ENCODE peak calls at places on chromosomes 4 and X, in eight cellular contexts. S is breast epithelium, Q is GM20000, E is right atrium auricular region, P is Peyer's patch, F is stomach, M is transverse colon, R is AG09309. H is an unnamed sample.

GRCh38 chrX:100622989-100623388 is 13.6 kb downstream of the TSPAN6 start:
- DNase-seq in Q (no peak), P (no peak), R (no peak), F (no peak), S (no peak), E (no peak), M (no peak), H (no peak)

GRCh38 chr4:134189480-134189879 is 12.1 kb downstream of the PABPC4L start:
- DNase-seq in E (no peak), R (no peak), P (no peak), S (no peak), M (no peak), F (no peak), Q (no peak), H (no peak)

GRCh38 chr4:165192500-165192898 is 14.9 kb upstream of the KLHL2 start:
- DNase-seq in M (no peak), E (no peak), S (no peak), P (no peak), Q (no peak), F (no peak), R (no peak), H (no peak)

GRCh38 chr4:48899950-48900349 is 6.6 kb downstream of the OCIAD2 start:
- DNase-seq in S (no peak), P (no peak), M (no peak), R (no peak), F (no peak), Q (no peak), E (no peak), H (no peak)

GRCh38 chrX:118665204-118665603 is 62.2 kb upstream of the IL13RA1 start:
- DNase-seq in P (no peak), Q (no peak), M (no peak), R (no peak), F (no peak), E (no peak), S (no peak), H (no peak)

GRCh38 chr4:76987153-76987562 is 37.6 kb downstream of the SEPTIN11 start:
- DNase-seq in M (no peak), S (no peak), E (no peak), F (peak), R (peak), P (no peak), Q (no peak), H (no peak)

GRCh38 chr4:81085291-81085690 is 54.8 kb downstream of the BMP3 start:
- DNase-seq in F (no peak), P (no peak), R (no peak), E (no peak), S (no peak), Q (no peak), M (no peak), H (no peak)

GRCh38 chr4:12645732-12646131 is 838.4 kb downstream of the RAB28 start:
- DNase-seq in S (no peak), P (no peak), Q (no peak), M (no peak), R (no peak), F (no peak), E (no peak), H (no peak)

GRCh38 chr4:76055005-76055404 is 19.1 kb upstream of the CXCL11 start:
- DNase-seq in Q (peak), S (no peak), E (no peak), P (no peak), R (no peak), F (no peak), M (no peak), H (peak)

GRCh38 chr4:6746721-6747689 is 31.0 kb downstream of the BLOC1S4 start:
- DNase-seq in F (peak), E (no peak), P (peak), S (peak), M (peak), Q (no peak), R (no peak), H (no peak)

GRCh38 chr4:170030121-170030520 is 3.9 kb upstream of the MFAP3L start:
- DNase-seq in P (no peak), M (no peak), R (no peak), E (no peak), Q (no peak), S (no peak), F (no peak), H (no peak)

GRCh38 chrX:46994096-46994495 is 81.9 kb downstream of the JADE3 start:
- DNase-seq in F (no peak), M (no peak), E (no peak), Q (no peak), P (no peak), R (no peak), S (no peak), H (no peak)

GRCh38 chrX:10945463-10945862 is 165.7 kb upstream of the HCCS start:
- DNase-seq in F (no peak), E (no peak), Q (no peak), M (no peak), R (no peak), P (no peak), S (no peak), H (no peak)

GRCh38 chr4:38456096-38456495 is 207.9 kb upstream of the KLF3 start:
- DNase-seq in M (peak), F (peak), E (no peak), Q (no peak), P (no peak), R (no peak), S (no peak), H (no peak)

GRCh38 chrX:46029777-46030176 is 515.4 kb downstream of the ZNF674 start:
- DNase-seq in E (no peak), M (no peak), S (no peak), Q (no peak), P (no peak), F (no peak), R (no peak), H (no peak)

GRCh38 chr4:3865986-3866812 is 100.0 kb downstream of the ADRA2C start:
- DNase-seq in R (no peak), E (no peak), S (peak), P (peak), F (no peak), Q (no peak), M (no peak), H (no peak)

GRCh38 chr4:183617075-183617474 is 41.9 kb downstream of the RWDD4 start:
- DNase-seq in F (no peak), M (no peak), S (no peak), E (no peak), R (no peak), Q (no peak), P (no peak), H (no peak)

GRCh38 chr4:138555584-138555983 is 313.4 kb upstream of the SLC7A11 start:
- DNase-seq in M (no peak), R (no peak), E (no peak), F (no peak), P (no peak), S (no peak), Q (no peak), H (no peak)

GRCh38 chr4:47662975-47663374 is 174.9 kb downstream of the CORIN start:
- DNase-seq in M (no peak), R (no peak), Q (no peak), E (no peak), F (no peak), P (no peak), S (no peak), H (no peak)

GRCh38 chr4:85489273-85489672 is 14.3 kb downstream of the ARHGAP24 start:
- DNase-seq in F (no peak), S (no peak), E (no peak), R (no peak), Q (no peak), P (no peak), M (no peak), H (no peak)

GRCh38 chrX:117990438-117990837 is 126.2 kb downstream of the KLHL13 start:
- DNase-seq in P (no peak), F (no peak), S (no peak), R (no peak), M (no peak), Q (no peak), E (no peak), H (no peak)

DNA sequence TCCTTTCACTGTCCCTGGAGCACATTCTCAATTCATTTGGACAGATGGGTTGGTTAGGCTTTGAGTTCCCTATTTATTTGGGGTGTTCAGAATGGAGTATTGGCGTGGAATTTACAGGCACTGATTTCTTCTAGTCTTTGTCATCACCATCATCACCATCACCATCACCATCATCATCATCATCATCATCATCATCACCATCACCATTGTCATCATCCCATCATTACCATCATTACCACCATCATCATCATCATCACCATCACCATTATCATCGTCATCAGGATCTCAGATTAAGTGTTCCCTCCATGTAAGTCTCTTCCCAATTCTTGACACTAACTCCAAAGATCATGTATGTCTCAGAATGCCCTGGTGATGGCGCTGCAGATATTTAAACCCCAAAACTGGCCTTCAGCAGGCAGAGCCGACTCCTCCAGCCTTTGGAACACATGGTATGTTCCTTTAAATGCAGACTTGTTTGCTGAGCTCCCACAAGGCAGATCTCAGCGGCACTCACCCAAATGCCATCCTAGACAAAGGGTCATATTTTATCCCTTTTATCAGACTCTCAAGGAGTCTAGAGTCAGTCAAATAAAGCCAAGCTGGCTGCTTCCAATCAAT is 19.8 kb upstream of the FAM9A start:
- DNase-seq in R (no peak), S (no peak), F (no peak), M (no peak), Q (no peak), P (no peak), E (no peak), H (no peak)
- TF ChIP-seq CTCF in R (peak), S (no peak), F (no peak), M (no peak), Q (no peak), P (no peak), E (no peak), H (no peak)

GRCh38 chr4:139568206-139568969 is 12.4 kb upstream of the SETD7 start:
- DNase-seq in M (no peak), E (no peak), P (peak), F (no peak), Q (no peak), S (no peak), R (no peak), H (no peak)

GRCh38 chr4:139562839-139563238 is 6.8 kb upstream of the SETD7 start:
- DNase-seq in S (no peak), M (no peak), E (no peak), Q (no peak), P (no peak), F (no peak), R (no peak), H (no peak)

GRCh38 chr4:139562067-139562684 is 6.2 kb upstream of the SETD7 start:
- DNase-seq in E (no peak), S (no peak), M (no peak), R (no peak), Q (no peak), P (no peak), F (no peak), H (no peak)

GRCh38 chr4:139563515-139563914 is 7.5 kb upstream of the SETD7 start:
- DNase-seq in Q (no peak), F (no peak), M (no peak), S (no peak), R (no peak), P (no peak), E (no peak), H (no peak)

DNA sequence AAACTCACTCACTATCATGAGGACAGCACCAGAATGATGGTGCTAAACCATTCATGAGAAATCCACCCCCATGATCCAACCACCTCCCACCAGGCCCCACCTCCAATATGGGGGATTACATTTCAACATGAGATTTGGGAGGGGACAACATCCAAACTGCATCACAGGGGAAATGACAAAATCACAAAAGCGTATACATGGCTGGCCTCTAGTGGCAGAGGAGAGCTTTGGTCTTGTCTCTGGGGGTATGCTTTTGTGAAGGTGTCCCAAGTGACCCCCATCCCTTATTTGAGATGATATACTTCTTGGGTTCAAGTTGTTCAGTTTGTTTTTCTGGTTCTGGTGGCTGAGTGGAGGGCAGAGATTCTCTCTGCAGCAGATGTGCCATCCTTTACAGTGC is 8.5 kb upstream of the SETD7 start:
- DNase-seq in Q (no peak), F (no peak), R (no peak), S (no peak), P (no peak), M (no peak), E (no peak), H (no peak)
- TF ChIP-seq CTCF in Q (no peak), F (no peak), R (peak), S (no peak), P (no peak), M (no peak), E (peak), H (no peak)

GRCh38 chrX:42535233-42535632 is 242.7 kb downstream of the PPP1R2C start:
- DNase-seq in M (no peak), R (no peak), P (no peak), S (no peak), E (no peak), Q (no peak), F (no peak), H (no peak)

GRCh38 chrX:42531431-42531830 is 246.5 kb downstream of the PPP1R2C start:
- DNase-seq in P (no peak), E (no peak), F (no peak), Q (no peak), M (no peak), S (no peak), R (no peak), H (no peak)

GRCh38 chrX:42533761-42534160 is 244.2 kb downstream of the PPP1R2C start:
- DNase-seq in M (no peak), R (no peak), S (no peak), E (no peak), P (no peak), F (no peak), Q (no peak), H (no peak)

GRCh38 chrX:42524374-42524773 is 253.6 kb downstream of the PPP1R2C start:
- DNase-seq in M (no peak), R (peak), Q (no peak), F (no peak), P (no peak), E (no peak), S (no peak), H (no peak)

DNA sequence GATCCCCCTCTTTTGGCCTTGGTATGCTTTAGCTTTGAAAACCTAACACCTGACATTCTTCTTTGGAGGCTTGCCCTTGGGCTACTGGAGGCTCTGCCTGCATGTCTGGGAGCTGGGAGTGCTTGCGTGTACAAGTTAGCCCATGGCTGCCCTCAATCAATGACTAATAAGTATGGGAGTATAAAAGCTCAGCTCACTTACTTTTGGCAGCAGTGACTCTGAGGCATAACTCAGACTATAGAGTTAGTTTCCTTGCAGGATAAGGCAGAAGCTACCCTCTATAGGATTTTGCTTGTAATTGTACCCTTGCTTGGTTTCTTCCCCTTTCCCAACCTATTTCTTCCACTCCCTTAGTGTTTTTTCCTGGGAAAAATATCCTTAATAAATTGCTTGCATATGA is 247.9 kb downstream of the PPP1R2C start:
- DNase-seq in S (no peak), R (peak), M (no peak), F (no peak), E (no peak), P (no peak), Q (no peak), H (no peak)
- TF ChIP-seq CTCF in S (no peak), R (peak), M (no peak), F (no peak), E (no peak), P (no peak), Q (no peak), H (no peak)

GRCh38 chrX:129461801-129462456 is 61.4 kb downstream of the SMARCA1 start:
- DNase-seq in M (no peak), P (no peak), R (no peak), F (no peak), Q (no peak), E (no peak), S (no peak), H (no peak)

GRCh38 chrX:129462707-129463106 is 60.6 kb downstream of the SMARCA1 start:
- DNase-seq in M (no peak), S (no peak), R (no peak), F (no peak), E (no peak), P (no peak), Q (no peak), H (no peak)
- TF ChIP-seq CTCF in M (no peak), S (no peak), R (no peak), F (no peak), E (peak), P (no peak), Q (no peak), H (no peak)

DNA sequence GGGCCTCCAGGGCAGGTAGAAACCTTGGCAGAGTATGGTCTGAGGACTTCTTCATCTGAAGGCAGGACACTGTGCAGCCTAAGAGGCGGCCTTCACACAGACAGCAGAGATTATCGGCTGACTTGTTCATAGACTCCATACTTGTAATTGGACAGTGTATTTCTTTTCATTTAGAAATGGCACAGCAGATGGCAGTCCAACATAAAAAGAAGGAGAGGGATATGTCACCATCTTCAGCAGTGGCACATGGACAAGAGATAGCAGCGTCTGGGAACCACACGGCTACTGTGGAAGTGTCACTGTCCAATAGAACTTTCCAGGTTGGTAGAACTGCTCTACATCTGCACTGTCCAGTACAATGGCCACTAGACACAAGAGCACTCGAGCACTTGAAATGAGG is 21.7 kb upstream of the GEMIN8 start:
- DNase-seq in Q (no peak), M (no peak), E (no peak), P (no peak), F (no peak), S (no peak), R (no peak), H (no peak)
- TF ChIP-seq CTCF in Q (no peak), M (no peak), E (no peak), P (no peak), F (no peak), S (no peak), R (no peak), H (no peak)

DNA sequence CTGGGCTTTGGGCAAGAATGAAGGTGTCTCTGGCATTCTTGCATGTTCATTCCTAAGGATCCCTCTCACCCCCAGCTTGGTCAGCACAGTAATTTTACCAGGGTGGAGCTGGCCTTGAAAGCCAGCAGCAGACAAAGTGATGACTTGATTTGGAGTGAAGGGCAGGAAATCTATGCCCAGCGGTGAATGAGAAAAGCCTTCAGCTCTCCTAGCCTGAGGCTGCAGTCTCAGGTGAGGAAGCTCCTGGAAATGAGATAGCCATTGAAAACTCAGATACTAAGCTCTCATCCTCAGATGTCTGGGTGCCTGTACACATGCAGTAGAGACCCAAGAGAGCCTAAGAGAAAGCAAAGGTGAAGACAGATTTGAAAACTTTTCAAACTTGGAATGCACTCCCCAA is 10.7 kb upstream of the UCHL1 start:
- DNase-seq in E (no peak), M (no peak), P (no peak), Q (no peak), R (no peak), F (no peak), S (no peak), H (no peak)
- TF ChIP-seq CTCF in E (no peak), M (no peak), P (no peak), Q (no peak), R (no peak), F (no peak), S (no peak), H (no peak)

GRCh38 chr4:91965166-91965565 is 338.6 kb upstream of the GRID2 start:
- DNase-seq in F (no peak), E (no peak), R (no peak), Q (no peak), P (no peak), M (no peak), S (no peak), H (no peak)
- TF ChIP-seq CTCF in F (no peak), E (no peak), R (no peak), Q (no peak), P (no peak), M (no peak), S (no peak), H (no peak)

DNA sequence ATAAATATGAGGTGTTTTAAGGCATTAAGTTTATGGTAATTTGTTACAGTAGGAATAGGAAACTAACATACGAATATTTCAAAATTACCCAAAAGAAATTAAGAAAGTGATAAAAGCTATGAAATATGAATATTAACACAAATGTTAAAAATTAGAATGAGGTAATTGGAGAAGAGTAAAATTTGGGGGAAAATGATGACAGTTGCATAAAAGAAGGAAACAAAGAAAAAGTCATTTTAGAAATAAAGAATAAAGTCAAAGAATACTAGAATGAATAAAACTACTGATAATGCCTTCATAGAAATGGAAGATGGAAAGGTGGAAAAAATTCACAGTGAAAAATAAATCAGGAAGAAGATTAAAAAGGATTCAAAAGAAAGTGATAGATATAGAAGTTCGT is 522.9 kb upstream of the NR3C2 start:
- DNase-seq in S (no peak), P (no peak), R (no peak), Q (no peak), E (no peak), F (no peak), M (no peak), H (no peak)
- TF ChIP-seq CTCF in S (no peak), P (no peak), R (no peak), Q (no peak), E (no peak), F (no peak), M (no peak), H (no peak)

H was measured in GM13976.